ENCODE peak calls at places on chromosomes 13 and 19, in seven cellular contexts. Q is esophagus muscularis mucosa; R is cardiac muscle cell; H is CD8-positive, alpha-beta memory T cell; P is adrenal gland; X is stomach; B is upper lobe of left lung. U is an unnamed sample. For H3K9me3, the result is how much of the 10 kb centered on the place peaks cover.

GRCh38 chr13:98044301-98044700 is 90.8 kb downstream of the IPO5 start:
- DNase-seq in X (no peak), Q (no peak), B (no peak), P (no peak), R (no peak), H (no peak), U (no peak)

GRCh38 chr19:41887711-41888382 is 4.9 kb downstream of the ARHGEF1 start:
- DNase-seq in H (peak), B (peak), Q (no peak), R (peak), X (peak), P (no peak), U (peak)

GRCh38 chr13:35818577-35819165 is 312.5 kb downstream of the DCLK1 start:
- DNase-seq in P (no peak), R (peak), B (no peak), Q (no peak), X (no peak), H (no peak), U (peak)

GRCh38 chr13:37293295-37293694 is 187.8 kb upstream of the CSNK1A1L start:
- DNase-seq in P (no peak), H (no peak), X (no peak), R (no peak), Q (no peak), B (no peak), U (no peak)

GRCh38 chr13:19862511-19863313 is 737 bp downstream of the ZMYM5 start:
- DNase-seq in P (peak), B (no peak), H (peak), X (peak), R (peak), Q (no peak), U (peak)

GRCh38 chr13:94464771-94465170 is 14.7 kb downstream of the DCT start:
- DNase-seq in B (no peak), X (no peak), H (no peak), P (no peak), R (no peak), Q (no peak), U (no peak)

GRCh38 chr13:26557393-26558073 is at the start of gene WASF3:
- DNase-seq in Q (peak), X (peak), B (peak), H (no peak), R (peak), P (peak), U (peak)

GRCh38 chr13:53191091-53191490 is 162.5 kb downstream of the OLFM4 start:
- DNase-seq in R (peak), Q (no peak), H (no peak), P (no peak), X (no peak), B (no peak), U (no peak)

GRCh38 chr13:75480691-75481175 is 1.2 kb downstream of the TBC1D4 start:
- DNase-seq in B (peak), H (no peak), Q (no peak), X (peak), R (peak), P (peak), U (peak)

GRCh38 chr13:44649118-44649455 is 73.0 kb upstream of the TSC22D1 start:
- DNase-seq in B (no peak), X (no peak), Q (no peak), H (no peak), P (no peak), R (no peak), U (no peak)

GRCh38 chr13:97058417-97058816 is 64.1 kb upstream of the OXGR1 start:
- DNase-seq in H (no peak), Q (no peak), B (no peak), P (no peak), R (no peak), X (no peak), U (no peak)

GRCh38 chr13:100511422-100511821 is 77.2 kb downstream of the GGACT start:
- DNase-seq in R (no peak), X (no peak), P (no peak), B (no peak), H (no peak), Q (no peak), U (no peak)

GRCh38 chr19:47020132-47020805 is 632 bp downstream of the NPAS1 start:
- DNase-seq in B (peak), P (no peak), Q (no peak), H (no peak), R (no peak), X (no peak), U (no peak)

GRCh38 chr13:91729859-91730258 is 331.4 kb downstream of the GPC5 start:
- DNase-seq in Q (no peak), R (no peak), B (no peak), X (no peak), P (no peak), H (no peak), U (no peak)

GRCh38 chr13:33402975-33403374 is 117.4 kb upstream of the STARD13 start:
- DNase-seq in R (no peak), X (no peak), H (no peak), B (no peak), P (no peak), Q (no peak), U (no peak)

GRCh38 chr19:7679017-7679720 is 1.5 kb upstream of the TRAPPC5 start:
- DNase-seq in B (peak), R (no peak), P (peak), Q (no peak), X (no peak), H (peak), U (peak)

GRCh38 chr13:92826197-92826596 is 400.4 kb upstream of the GPC6 start:
- DNase-seq in B (no peak), P (no peak), X (no peak), R (peak), H (no peak), Q (no peak), U (no peak)

GRCh38 chr19:47573076-47574026 is at the start of gene ZNF541:
- DNase-seq in R (peak), B (peak), Q (no peak), X (peak), H (peak), P (peak), U (peak)

GRCh38 chr19:32998722-32999121 is 26.7 kb downstream of the FAAP24 start:
- DNase-seq in H (no peak), X (no peak), R (no peak), B (no peak), Q (no peak), P (no peak), U (no peak)

GRCh38 chr13:32259116-32259515 is 56.0 kb downstream of the ZAR1L start:
- DNase-seq in P (no peak), Q (no peak), B (no peak), X (no peak), R (no peak), H (no peak), U (no peak)

GRCh38 chr19:41541990-41542584 is 33.9 kb upstream of the CEACAM21 start:
- DNase-seq in Q (no peak), X (peak), P (peak), R (peak), H (peak), B (no peak), U (peak)

GRCh38 chr19:55460670-55461258 is 678 bp downstream of the ISOC2 start:
- DNase-seq in X (peak), R (peak), B (peak), H (peak), P (peak), Q (peak), U (peak)

GRCh38 chr19:23946569-23946968 is 31.9 kb downstream of the ZNF726 start:
- DNase-seq in X (no peak), R (no peak), Q (no peak), H (no peak), B (no peak), P (no peak), U (no peak)
- H3K9me3 ChIP-seq in X (under half), R (under half), Q (under half), H (under half), B (under half), P (under half), U (under half)

GRCh38 chr19:589693-590395 is at the start of gene HCN2:
- DNase-seq in B (no peak), R (no peak), H (no peak), X (no peak), P (no peak), Q (no peak), U (no peak)
- H3K4me3 ChIP-seq in B (no peak), R (peak), H (no peak), X (peak), P (peak), Q (peak), U (no peak)

GRCh38 chr19:38722947-38723605 is 21.2 kb downstream of the CAPN12 start:
- DNase-seq in Q (no peak), X (no peak), R (no peak), P (no peak), B (no peak), H (no peak), U (no peak)

GRCh38 chr19:38721496-38721895 is 22.8 kb downstream of the CAPN12 start:
- DNase-seq in R (no peak), P (no peak), X (no peak), Q (no peak), B (peak), H (no peak), U (no peak)

GRCh38 chr19:38723606-38724379 is 20.5 kb downstream of the CAPN12 start:
- DNase-seq in B (no peak), R (no peak), X (no peak), Q (no peak), P (no peak), H (no peak), U (no peak)

GRCh38 chr19:38720559-38721236 is 23.6 kb downstream of the CAPN12 start:
- DNase-seq in B (no peak), P (no peak), X (no peak), Q (no peak), H (no peak), R (no peak), U (no peak)

DNA sequence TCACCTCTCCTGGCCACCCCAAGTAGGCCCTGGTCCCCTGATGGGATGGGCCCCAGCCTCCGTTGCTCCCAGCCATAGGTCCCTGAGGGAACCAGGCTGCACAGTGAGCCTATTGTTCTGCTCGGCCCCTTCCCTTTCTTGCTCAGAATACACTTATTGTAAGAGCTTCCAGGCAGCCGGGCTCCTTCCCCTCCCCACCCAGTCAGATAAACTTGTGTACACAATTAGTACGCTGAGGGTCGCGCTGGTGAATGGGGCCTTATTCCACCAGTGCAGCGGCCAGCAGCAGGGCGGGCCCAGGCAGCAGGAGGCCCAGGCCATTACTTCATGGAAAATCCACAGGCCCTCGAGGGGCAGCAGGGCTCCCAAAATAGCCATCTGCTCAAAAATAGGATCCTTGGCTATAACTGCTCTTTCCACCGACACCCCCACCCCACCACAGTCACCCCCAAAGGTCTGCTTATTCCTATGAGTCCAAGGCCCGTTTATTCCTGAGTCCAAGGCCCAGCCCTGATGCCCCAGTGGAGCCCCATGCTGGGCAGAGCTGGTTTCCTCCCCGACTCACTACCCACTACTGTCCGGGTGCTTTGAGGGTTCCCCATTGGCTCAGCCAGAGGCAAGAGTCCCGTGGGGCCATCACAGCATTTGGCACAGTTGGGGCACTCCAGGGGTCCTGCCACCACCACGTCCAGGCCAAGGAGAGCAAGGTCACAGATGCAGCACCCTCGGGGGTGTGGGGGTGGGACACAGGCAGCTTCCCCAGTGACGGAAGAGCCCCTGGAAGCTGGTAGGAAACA is 22.1 kb downstream of the CAPN12 start:
- DNase-seq in B (peak), H (no peak), R (peak), X (peak), P (no peak), Q (no peak), U (no peak)
- H3K9me3 ChIP-seq in B (under half), H (under half), R (under half), X (under half), P (under half), Q (under half), U (under half)

GRCh38 chr19:4976412-4977298 is 7.7 kb downstream of the KDM4B start:
- DNase-seq in H (no peak), R (peak), X (peak), P (peak), Q (peak), B (peak), U (no peak)
- H3K4me3 ChIP-seq in H (no peak), R (no peak), X (peak), P (no peak), Q (peak), B (no peak), U (no peak)

DNA sequence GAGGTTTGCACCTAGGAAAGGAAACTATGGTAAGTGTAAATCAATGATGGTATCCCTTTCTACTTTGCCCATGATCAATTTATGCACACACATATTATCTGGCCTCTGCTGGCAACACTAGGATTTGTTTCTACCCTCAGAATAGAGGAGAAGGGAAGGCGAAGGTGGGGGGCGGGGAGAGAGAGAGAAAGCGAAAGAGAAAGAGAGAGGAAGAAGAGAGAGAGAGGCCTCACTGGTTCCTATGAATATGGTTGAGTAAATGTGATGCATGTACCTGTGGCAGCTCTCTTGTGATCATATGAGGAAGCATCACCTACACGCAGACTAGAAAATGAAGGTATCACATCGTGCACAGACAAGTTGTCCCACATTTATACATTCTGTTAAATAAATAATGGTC is 882.0 kb upstream of the SLITRK6 start:
- DNase-seq in B (no peak), R (no peak), X (no peak), H (no peak), Q (no peak), P (no peak), U (no peak)
- H3K9me3 ChIP-seq in B (under half), R (under half), X (under half), H (under half), Q (under half), P (under half), U (under half)

DNA sequence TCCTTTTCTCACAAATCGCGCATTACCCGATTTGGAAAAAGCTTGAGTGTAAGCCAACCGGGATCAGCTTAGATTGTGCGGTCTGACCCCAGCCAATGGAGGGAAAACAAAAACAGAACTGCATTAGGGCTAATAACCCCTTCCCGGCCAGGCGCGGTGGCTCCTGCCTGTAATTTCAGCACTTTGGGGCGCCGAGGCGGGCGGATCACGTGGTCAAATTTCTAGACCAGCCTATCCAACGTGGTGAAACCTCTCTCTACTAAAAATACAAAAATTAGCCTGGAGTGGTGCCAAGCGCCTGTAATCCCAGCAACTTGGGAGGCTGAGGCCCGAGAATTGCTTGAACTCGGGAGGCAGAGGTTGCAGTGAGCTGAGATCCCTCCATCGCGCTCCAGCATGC is 896 bp downstream of the ZNF90 start:
- DNase-seq in B (peak), X (no peak), Q (no peak), P (peak), R (peak), H (no peak), U (peak)
- H3K4me3 ChIP-seq in B (peak), X (peak), Q (peak), P (peak), R (peak), H (peak), U (peak)

DNA sequence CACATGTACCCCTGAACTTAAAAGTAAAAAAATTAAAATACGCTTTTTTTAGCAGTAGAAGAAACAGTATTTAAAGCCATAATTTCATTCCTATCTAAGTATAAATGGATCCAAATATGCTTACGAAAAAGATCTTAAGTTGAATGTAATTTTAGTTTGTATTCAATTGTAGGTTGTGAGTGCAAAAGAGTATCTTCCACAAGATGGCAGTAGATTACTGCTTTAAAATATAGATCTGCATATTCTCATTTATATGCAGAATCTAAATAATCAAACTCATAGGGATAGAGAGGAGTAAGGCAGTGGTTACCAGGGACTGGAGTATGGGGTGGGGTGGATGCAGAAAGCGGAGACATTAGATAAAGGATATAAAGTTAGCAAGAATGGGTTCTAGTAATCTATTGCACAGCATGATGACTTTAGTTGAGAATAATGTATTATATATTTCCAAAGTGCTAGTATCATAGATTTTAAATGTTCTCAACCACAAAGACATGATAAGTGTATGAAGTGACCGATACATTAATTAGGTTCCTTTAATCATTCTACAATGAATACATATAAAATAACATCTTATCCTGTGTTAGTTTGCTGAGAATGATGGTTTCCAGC is 14.2 kb downstream of the OR7A17 start:
- DNase-seq in R (peak), B (no peak), H (no peak), P (no peak), X (no peak), Q (no peak), U (no peak)
- H3K9me3 ChIP-seq in R (under half), B (under half), H (under half), P (under half), X (under half), Q (under half), U (under half)

U was measured in CD4-positive, CD25-positive, alpha-beta regulatory T cell.